ENCODE peak calls at places on chromosomes 2 and 18, in nine cellular contexts. G is CD4-positive, CD25-positive, alpha-beta regulatory T cell; V is CD8-positive, alpha-beta memory T cell; R is immature natural killer cell; F is cerebellar cortex; Z is NCI-H146; C is WERI-Rb-1; A is right atrium auricular region; Q is endodermal cell. L is an unnamed sample.

GRCh38 chr18:55737781-55738468 is 149.9 kb upstream of the TCF4 start:
- DNase-seq in G (no peak), V (no peak), R (no peak), F (no peak), Z (no peak), C (no peak), A (no peak), Q (no peak), L (no peak)

GRCh38 chr18:24052053-24052452 is 37.5 kb downstream of the TTC39C start:
- DNase-seq in G (no peak), V (no peak), R (no peak), F (peak), Z (no peak), C (no peak), A (no peak), Q (no peak), L (no peak)

GRCh38 chr2:118857677-118858484 is 10.4 kb upstream of the EN1 start:
- DNase-seq in G (no peak), V (no peak), R (no peak), F (no peak), Z (no peak), C (no peak), A (no peak), Q (peak), L (no peak)

GRCh38 chr2:107072150-107072940 is 186.4 kb upstream of the ST6GAL2 start:
- DNase-seq in G (no peak), V (no peak), R (no peak), F (no peak), Z (no peak), C (no peak), A (no peak), Q (no peak), L (no peak)

GRCh38 chr2:119431976-119432881 is 575 bp downstream of the TMEM37 start:
- DNase-seq in G (no peak), V (no peak), R (no peak), F (no peak), Z (no peak), C (no peak), A (no peak), Q (no peak), L (no peak)

GRCh38 chr18:77132369-77133050 is at the start of gene MBP:
- DNase-seq in G (peak), V (peak), R (peak), F (no peak), Z (peak), C (no peak), A (no peak), Q (peak), L (peak)

GRCh38 chr2:222280795-222281194 is 18.0 kb downstream of the PAX3 start:
- DNase-seq in G (no peak), V (no peak), R (no peak), F (no peak), Z (no peak), C (no peak), A (no peak), Q (no peak), L (peak)

GRCh38 chr2:149365826-149366583 is 35.6 kb downstream of the LYPD6 start:
- DNase-seq in G (no peak), V (no peak), R (no peak), F (no peak), Z (peak), C (no peak), A (no peak), Q (no peak), L (peak)

GRCh38 chr18:44309185-44309584 is 371.5 kb upstream of the SETBP1 start:
- DNase-seq in G (no peak), V (no peak), R (no peak), F (no peak), Z (no peak), C (no peak), A (no peak), Q (no peak), L (peak)

GRCh38 chr2:26764078-26764887 is at the start of gene SLC35F6:
- DNase-seq in G (peak), V (peak), R (peak), F (peak), Z (peak), C (peak), A (peak), Q (peak), L (peak)

L was measured in M059J.